ENCODE peak calls at places on chromosomes 7 and 10, in eight cellular contexts. P is HEK293T, G is nucleus accumbens, S is neuronal stem cell, F is hippocampal formation, U is activated T-cell treated with anti-CD3 and anti-CD28 coated beads for 24 hours, N is RWPE1, L is mesothelial cell of epicardium. X is an unnamed sample.

GRCh38 chr7:19061331-19061730 is 56.1 kb downstream of the TWIST1 start:
- DNase-seq in P (no peak), G (no peak), S (no peak), F (no peak), U (no peak), N (no peak), L (no peak), X (no peak)

GRCh38 chr10:13417459-13418126 is 69.5 kb upstream of the SEPHS1 start:
- DNase-seq in P (no peak), G (no peak), S (no peak), F (no peak), U (no peak), N (no peak), L (no peak), X (no peak)

GRCh38 chr7:64946772-64947171 is 43.7 kb downstream of the ZNF273 start:
- DNase-seq in P (peak), G (no peak), S (peak), F (no peak), U (no peak), N (no peak), L (no peak), X (no peak)

GRCh38 chr7:106737202-106737562 is 76.2 kb upstream of the CCDC71L start:
- DNase-seq in P (no peak), G (no peak), S (no peak), F (no peak), U (no peak), N (peak), L (no peak), X (no peak)

GRCh38 chr7:90165724-90166123 is 11.5 kb downstream of the STEAP1 start:
- DNase-seq in P (no peak), G (no peak), S (no peak), F (no peak), U (no peak), N (no peak), L (no peak), X (no peak)

GRCh38 chr7:74032191-74032490 is 4.2 kb downstream of the ELN start:
- DNase-seq in P (no peak), G (no peak), S (no peak), F (peak), U (no peak), N (peak), L (no peak), X (no peak)

GRCh38 chr10:81838950-81839349 is 36.0 kb upstream of the NRG3 start:
- DNase-seq in P (no peak), G (no peak), S (peak), F (no peak), U (no peak), N (no peak), L (no peak), X (no peak)

GRCh38 chr10:88886557-88886956 is 6.5 kb downstream of the STAMBPL1 start:
- DNase-seq in P (no peak), G (no peak), S (no peak), F (no peak), U (no peak), N (no peak), L (no peak), X (no peak)

GRCh38 chr7:140260767-140261486 is 84.1 kb upstream of the KDM7A start:
- DNase-seq in P (no peak), G (no peak), S (no peak), F (peak), U (no peak), N (no peak), L (no peak), X (no peak)

GRCh38 chr10:99124376-99124775 is 111.3 kb downstream of the HPSE2 start:
- DNase-seq in P (no peak), G (no peak), S (no peak), F (no peak), U (no peak), N (no peak), L (no peak), X (no peak)

GRCh38 chr10:87603769-87604168 is 55.9 kb upstream of the PAPSS2 start:
- DNase-seq in P (no peak), G (no peak), S (no peak), F (no peak), U (no peak), N (no peak), L (no peak), X (peak)

GRCh38 chr10:111107023-111107422 is 30.2 kb downstream of the ADRA2A start:
- DNase-seq in P (no peak), G (no peak), S (no peak), F (no peak), U (no peak), N (no peak), L (no peak), X (no peak)

GRCh38 chr10:87918254-87918859 is 54.9 kb downstream of the PTEN start:
- DNase-seq in P (no peak), G (no peak), S (no peak), F (no peak), U (no peak), N (no peak), L (no peak), X (no peak)

GRCh38 chr7:157507987-157508386 is 171.2 kb downstream of the DNAJB6 start:
- DNase-seq in P (no peak), G (no peak), S (no peak), F (no peak), U (no peak), N (no peak), L (no peak), X (peak)

GRCh38 chr10:3031490-3031889 is 35.9 kb upstream of the PFKP start:
- DNase-seq in P (no peak), G (no peak), S (no peak), F (no peak), U (no peak), N (no peak), L (no peak), X (no peak)

GRCh38 chr10:75762436-75762802 is 331.0 kb downstream of the LRMDA start:
- DNase-seq in P (no peak), G (no peak), S (no peak), F (no peak), U (no peak), N (no peak), L (no peak), X (no peak)

GRCh38 chr7:79927116-79927515 is 207.5 kb upstream of the GNAI1 start:
- DNase-seq in P (no peak), G (no peak), S (no peak), F (no peak), U (no peak), N (no peak), L (no peak), X (no peak)

GRCh38 chr10:124160176-124160575 is 66.8 kb upstream of the CHST15 start:
- DNase-seq in P (no peak), G (no peak), S (no peak), F (no peak), U (no peak), N (no peak), L (no peak), X (no peak)

GRCh38 chr7:28465697-28466096 is 53.4 kb downstream of the CREB5 start:
- DNase-seq in P (no peak), G (no peak), S (no peak), F (no peak), U (no peak), N (no peak), L (no peak), X (no peak)

X was measured in MV-4-11.